ENCODE peak calls at places on chromosomes 16 and 17, in five cellular contexts. B, U, S, C and N are unnamed samples.

GRCh38 chr17:48579738-48580543 is 1.8 kb upstream of the HOXB4 start:
- DNase-seq in B (no peak), U (no peak), S (no peak), C (no peak), N (no peak)

GRCh38 chr17:61947367-61948078 is 19.7 kb upstream of the INTS2 start:
- DNase-seq in B (no peak), U (no peak), S (no peak), C (no peak), N (no peak)

GRCh38 chr17:61065263-61065773 is 334.3 kb upstream of the TBX2 start:
- DNase-seq in B (no peak), U (peak), S (peak), C (no peak), N (no peak)

GRCh38 chr16:28308794-28309535 is 16.6 kb downstream of the SBK1 start:
- DNase-seq in B (no peak), U (no peak), S (no peak), C (no peak), N (no peak)

GRCh38 chr17:27778193-27778592 is 22.1 kb downstream of the NOS2 start:
- DNase-seq in B (no peak), U (peak), S (peak), C (no peak), N (no peak)

GRCh38 chr16:19696312-19696711 is 21.7 kb downstream of the KNOP1 start:
- DNase-seq in B (peak), U (peak), S (peak), C (no peak), N (peak)

GRCh38 chr17:74018116-74018515 is 185.4 kb upstream of the RPL38 start:
- DNase-seq in B (no peak), U (no peak), S (no peak), C (no peak), N (no peak)

GRCh38 chr17:53227514-53227913 is 595.2 kb upstream of the KIF2B start:
- DNase-seq in B (no peak), U (no peak), S (no peak), C (no peak), N (no peak)

GRCh38 chr16:24178496-24178895 is 77.6 kb upstream of the CACNG3 start:
- DNase-seq in B (no peak), U (no peak), S (no peak), C (no peak), N (no peak)

GRCh38 chr17:10127819-10128375 is 70.5 kb downstream of the GAS7 start:
- DNase-seq in B (peak), U (peak), S (peak), C (no peak), N (peak)

GRCh38 chr16:24289301-24289700 is 33.2 kb downstream of the CACNG3 start:
- DNase-seq in B (no peak), U (no peak), S (no peak), C (no peak), N (no peak)

GRCh38 chr17:17285951-17286350 is 4.9 kb upstream of the COPS3 start:
- DNase-seq in B (no peak), U (no peak), S (no peak), C (no peak), N (no peak)

GRCh38 chr16:2037631-2038358 is 9.8 kb downstream of the NTHL1 start:
- DNase-seq in B (no peak), U (no peak), S (no peak), C (no peak), N (no peak)

GRCh38 chr17:7562208-7562605 is 488 bp downstream of the SENP3 start:
- DNase-seq in B (no peak), U (peak), S (no peak), C (no peak), N (no peak)

GRCh38 chr17:62392908-62393307 is 12.6 kb downstream of the EFCAB3 start:
- DNase-seq in B (no peak), U (no peak), S (no peak), C (no peak), N (no peak)

GRCh38 chr17:78501241-78502036 is 75.8 kb downstream of the DNAH17 start:
- DNase-seq in B (no peak), U (no peak), S (no peak), C (no peak), N (peak)

GRCh38 chr16:50136399-50136798 is 16.7 kb upstream of the TENT4B start:
- DNase-seq in B (no peak), U (no peak), S (no peak), C (no peak), N (no peak)

GRCh38 chr16:55494994-55495421 is 13.9 kb upstream of the LPCAT2 start:
- DNase-seq in B (peak), U (peak), S (peak), C (peak), N (peak)

GRCh38 chr17:55500103-55500502 is 11.1 kb downstream of the SMIM36 start:
- DNase-seq in B (no peak), U (no peak), S (no peak), C (no peak), N (no peak)

GRCh38 chr16:11076259-11077018 is 132.1 kb downstream of the CLEC16A start:
- DNase-seq in B (no peak), U (no peak), S (no peak), C (no peak), N (no peak)

GRCh38 chr17:47733414-47734288 is 615 bp downstream of the TBX21 start:
- DNase-seq in B (no peak), U (no peak), S (no peak), C (no peak), N (no peak)

GRCh38 chr16:15953929-15954813 is 4.8 kb downstream of the ABCC1 start:
- DNase-seq in B (no peak), U (no peak), S (no peak), C (no peak), N (no peak)

GRCh38 chr16:81458149-81458669 is 13.6 kb downstream of the CMIP start:
- DNase-seq in B (no peak), U (no peak), S (no peak), C (no peak), N (no peak)

GRCh38 chr16:56983211-56983751 is 6.1 kb upstream of the NLRC5 start:
- DNase-seq in B (no peak), U (no peak), S (no peak), C (no peak), N (no peak)

GRCh38 chr16:9003763-9004162 is 40.1 kb upstream of the USP7 start:
- DNase-seq in B (no peak), U (no peak), S (no peak), C (no peak), N (no peak)